ENCODE peak calls at places on chromosome X, in nine cellular contexts. R, K, I, J, N, M, O, P and L are unnamed samples.

GRCh38 chrX:56803849-56804681 is 75.0 kb downstream of the NBDY start:
- DNase-seq in K (no peak), P (no peak), O (no peak), I (no peak), R (no peak), N (no peak), M (no peak), J (no peak), L (no peak)

GRCh38 chrX:41352329-41352801 is 18.4 kb downstream of the DDX3X start:
- DNase-seq in P (no peak), I (no peak), N (no peak), R (no peak), O (no peak), K (no peak), M (no peak), J (no peak), L (no peak)

GRCh38 chrX:39613997-39614679 is 483.6 kb downstream of the BCOR start:
- DNase-seq in N (no peak), P (peak; percentile 28), K (peak; percentile 6), J (no peak), R (no peak), M (no peak), I (peak; percentile 88), O (no peak), L (no peak)

GRCh38 chrX:30781711-30782444 is 107.2 kb downstream of the TAB3 start:
- DNase-seq in O (no peak), P (no peak), K (no peak), M (no peak), R (no peak), J (no peak), N (no peak), I (no peak), L (no peak)

GRCh38 chrX:1807301-1807731 is 192.5 kb downstream of the ASMT start:
- DNase-seq in N (no peak), K (no peak), J (no peak), R (peak; percentile 33), M (no peak), P (no peak), I (peak; percentile 43), O (no peak), L (no peak)

GRCh38 chrX:9710332-9710731 is 55.3 kb downstream of the GPR143 start:
- DNase-seq in I (no peak), J (no peak), O (no peak), R (peak; percentile 12), P (no peak), N (no peak), K (no peak), M (no peak), L (no peak)

GRCh38 chrX:16671005-16671404 is 21.0 kb downstream of the S100G start:
- DNase-seq in P (no peak), K (no peak), J (no peak), I (peak; percentile 79), O (no peak), M (no peak), N (peak; percentile 55), R (peak; percentile 45), L (peak; percentile 31)

GRCh38 chrX:66045894-66046293 is 6.0 kb upstream of the VSIG4 start:
- DNase-seq in R (no peak), J (no peak), K (no peak), P (no peak), M (no peak), N (no peak), I (no peak), O (no peak), L (no peak)

GRCh38 chrX:93868289-93868985 is 194.4 kb downstream of the FAM133A start:
- DNase-seq in O (no peak), M (no peak), N (no peak), R (no peak), K (no peak), P (no peak), I (no peak), J (no peak), L (no peak)

GRCh38 chrX:39835776-39836175 is 262.0 kb downstream of the BCOR start:
- DNase-seq in K (no peak), O (no peak), R (no peak), P (no peak), J (no peak), N (no peak), M (no peak), I (no peak), L (no peak)

GRCh38 chrX:33741807-33742206 is 390.3 kb downstream of the FAM47A start:
- DNase-seq in R (no peak), I (peak; percentile 41), J (no peak), K (no peak), M (no peak), P (no peak), O (no peak), N (no peak), L (no peak)

GRCh38 chrX:56232221-56233082 is at the start of gene KLF8:
- DNase-seq in O (no peak), I (no peak), R (no peak), P (no peak), N (peak; percentile 3), M (peak; percentile 68), K (no peak), J (no peak), L (no peak)

GRCh38 chrX:129930941-129931410 is 25.0 kb downstream of the UTP14A start:
- DNase-seq in K (no peak), R (peak; percentile 43), J (no peak), N (no peak), I (no peak), M (no peak), P (no peak), O (no peak), L (no peak)

GRCh38 chrX:78592030-78592429 is 67.1 kb downstream of the RTL3 start:
- DNase-seq in N (no peak), P (no peak), J (no peak), K (no peak), I (no peak), R (no peak), M (no peak), O (no peak), L (no peak)

GRCh38 chrX:46204721-46205422 is 340.3 kb downstream of the ZNF674 start:
- DNase-seq in J (no peak), P (no peak), I (no peak), O (no peak), N (no peak), M (no peak), K (no peak), R (no peak), L (no peak)